ENCODE peak calls at places on chromosomes 2 and 18, in five cellular contexts. Q is kidney epithelial cell, S is suprapubic skin, Y is HCT116, C is bronchial epithelial cell. Z is an unnamed sample.

GRCh38 chr2:73852020-73852419 is 23.3 kb downstream of the STAMBP start:
- DNase-seq in Q (no peak), S (no peak), Y (peak; percentile 31), C (peak; percentile 96), Z (no peak)

GRCh38 chr2:171487803-171488259 is 34.4 kb upstream of the CYBRD1 start:
- DNase-seq in Q (no peak), S (no peak), Y (no peak), C (no peak), Z (no peak)

GRCh38 chr2:74525717-74526648 is at the start of gene DQX1:
- DNase-seq in Q (no peak), S (no peak), Y (no peak), C (peak; percentile 100), Z (no peak)

GRCh38 chr18:46152808-46153617 is 48.8 kb downstream of the HAUS1 start:
- DNase-seq in Q (no peak), S (peak; percentile 26), Y (no peak), C (peak; percentile 86), Z (peak; percentile 48)

GRCh38 chr2:180730976-180731375 is 249.4 kb upstream of the UBE2E3 start:
- DNase-seq in Q (no peak), S (no peak), Y (no peak), C (peak; percentile 92), Z (peak; percentile 62)

GRCh38 chr18:59145055-59145454 is 5.4 kb downstream of the SEC11C start:
- DNase-seq in Q (no peak), S (no peak), Y (no peak), C (no peak), Z (no peak)

GRCh38 chr2:177921726-177922125 is 150.9 kb downstream of the PDE11A start:
- DNase-seq in Q (no peak), S (no peak), Y (no peak), C (no peak), Z (no peak)

GRCh38 chr2:21395366-21395765 is 271.6 kb downstream of the TDRD15 start:
- DNase-seq in Q (no peak), S (no peak), Y (no peak), C (no peak), Z (no peak)

GRCh38 chr2:200382883-200383282 is 76.4 kb downstream of the SPATS2L start:
- DNase-seq in Q (no peak), S (no peak), Y (no peak), C (no peak), Z (no peak)

GRCh38 chr2:85791704-85792565 is 38.1 kb downstream of the ATOH8 start:
- DNase-seq in Q (no peak), S (peak; percentile 64), Y (no peak), C (no peak), Z (no peak)

GRCh38 chr18:46424898-46425297 is 232.1 kb downstream of the LOXHD1 start:
- DNase-seq in Q (no peak), S (no peak), Y (no peak), C (no peak), Z (no peak)

GRCh38 chr2:148680462-148680861 is 35.9 kb downstream of the EPC2 start:
- DNase-seq in Q (no peak), S (no peak), Y (no peak), C (peak; percentile 29), Z (no peak)

GRCh38 chr2:179393481-179393880 is 128.8 kb upstream of the SESTD1 start:
- DNase-seq in Q (no peak), S (no peak), Y (no peak), C (no peak), Z (no peak)

GRCh38 chr2:202870431-202871160 is 970 bp downstream of the ICA1L start:
- DNase-seq in Q (peak; percentile 34), S (peak; percentile 66), Y (peak; percentile 78), C (peak; percentile 73), Z (peak; percentile 65)

GRCh38 chr2:236862961-236863728 is 222.5 kb upstream of the COPS8 start:
- DNase-seq in Q (peak; percentile 83), S (no peak), Y (no peak), C (peak; percentile 92), Z (no peak)

GRCh38 chr2:158879229-158879903 is 84.2 kb downstream of the DAPL1 start:
- DNase-seq in Q (no peak), S (no peak), Y (no peak), C (no peak), Z (no peak)

GRCh38 chr2:239983004-239983778 is 42.0 kb downstream of the NDUFA10 start:
- DNase-seq in Q (no peak), S (no peak), Y (no peak), C (no peak), Z (no peak)

GRCh38 chr2:181025004-181025403 is 44.6 kb downstream of the UBE2E3 start:
- DNase-seq in Q (no peak), S (no peak), Y (no peak), C (no peak), Z (peak; percentile 30)

GRCh38 chr18:47983055-47983454 is 52.6 kb upstream of the SMAD2 start:
- DNase-seq in Q (no peak), S (no peak), Y (no peak), C (no peak), Z (no peak)

GRCh38 chr18:23981369-23981768 is 33.2 kb upstream of the TTC39C start:
- DNase-seq in Q (no peak), S (no peak), Y (no peak), C (no peak), Z (peak; percentile 28)

GRCh38 chr18:6731197-6731596 is 1.7 kb downstream of the ARHGAP28 start:
- DNase-seq in Q (no peak), S (no peak), Y (no peak), C (peak; percentile 71), Z (peak; percentile 65)

GRCh38 chr2:67322361-67323001 is 74.7 kb upstream of the ETAA1 start:
- DNase-seq in Q (peak; percentile 35), S (no peak), Y (peak; percentile 47), C (peak; percentile 79), Z (peak; percentile 52)

GRCh38 chr18:49851624-49852023 is 38.3 kb upstream of the ACAA2 start:
- DNase-seq in Q (no peak), S (no peak), Y (no peak), C (no peak), Z (no peak)

GRCh38 chr2:211931314-211931713 is 607.3 kb downstream of the ERBB4 start:
- DNase-seq in Q (no peak), S (no peak), Y (no peak), C (peak; percentile 85), Z (no peak)

GRCh38 chr2:151051584-151052220 is 210.0 kb downstream of the RBM43 start:
- DNase-seq in Q (no peak), S (no peak), Y (peak; percentile 41), C (peak; percentile 69), Z (peak; percentile 39)

GRCh38 chr2:25132296-25132630 is 36.1 kb downstream of the POMC start:
- DNase-seq in Q (no peak), S (no peak), Y (no peak), C (no peak), Z (peak; percentile 23)

GRCh38 chr2:191218292-191218898 is 26.8 kb upstream of the MYO1B start:
- DNase-seq in Q (no peak), S (no peak), Y (peak; percentile 67), C (peak; percentile 84), Z (peak; percentile 89)

GRCh38 chr18:61851940-61852451 is 40.8 kb downstream of the RNF152 start:
- DNase-seq in Q (no peak), S (no peak), Y (no peak), C (no peak), Z (no peak)

GRCh38 chr18:3623769-3624545 is 174.0 kb downstream of the TGIF1 start:
- DNase-seq in Q (peak; percentile 97), S (peak; percentile 91), Y (peak; percentile 96), C (peak; percentile 96), Z (peak; percentile 97)

GRCh38 chr2:110772383-110772755 is 40.0 kb downstream of the ACOXL start:
- DNase-seq in Q (no peak), S (no peak), Y (no peak), C (no peak), Z (no peak)
- H3K27me3 ChIP-seq in Q (peaks cover 10% of the 10 kb centered on the region), S (peaks cover 12% of the 10 kb centered on the region), Y (no peaks in the 10 kb centered on the region), C (peaks cover 3% of the 10 kb centered on the region), Z (no peaks in the 10 kb centered on the region)

DNA sequence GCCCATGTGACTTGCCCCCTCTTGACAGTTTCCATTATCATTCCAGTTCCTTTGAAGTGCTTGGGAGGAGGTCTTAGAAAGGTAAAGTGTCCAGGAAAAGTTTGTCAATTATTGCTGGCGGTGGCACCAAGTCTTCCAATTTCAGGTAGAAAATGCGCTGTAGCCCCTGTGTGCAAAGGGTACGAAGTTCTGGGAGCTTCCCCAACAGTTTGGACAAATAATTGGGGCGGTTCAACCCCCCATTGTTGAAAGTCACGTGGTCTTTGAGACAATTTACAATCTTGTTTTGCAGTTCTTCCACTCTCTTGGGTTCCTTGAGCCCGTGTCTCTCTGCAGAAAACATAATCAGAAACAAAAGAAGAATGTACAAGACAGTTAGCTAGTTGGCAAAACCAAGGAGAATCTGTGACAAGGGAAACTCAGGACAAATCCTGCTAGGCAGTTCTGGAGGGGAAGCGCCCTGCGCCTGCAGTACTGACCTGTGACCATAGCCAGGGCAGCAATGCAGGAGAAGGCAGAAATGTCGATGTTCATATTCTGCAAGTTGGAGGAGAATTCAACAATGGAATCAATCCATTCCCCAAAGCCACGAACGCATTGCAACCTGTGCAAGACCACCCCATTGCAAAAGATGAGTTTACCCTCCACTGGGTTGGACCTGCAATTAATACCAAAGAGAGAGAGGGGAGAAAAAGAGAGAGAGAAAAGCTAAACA is 6.7 kb downstream of the NR4A2 start:
- DNase-seq in Q (no peak), S (no peak), Y (no peak), C (no peak), Z (no peak)
- H3K27me3 ChIP-seq in Q (peaks cover 89% of the 10 kb centered on the region), S (peaks cover 19% of the 10 kb centered on the region), Y (no peaks in the 10 kb centered on the region), C (peaks cover 2% of the 10 kb centered on the region), Z (peaks cover 100% of the 10 kb centered on the region)

GRCh38 chr18:34400837-34401236 is 176.1 kb upstream of the NOL4 start:
- DNase-seq in Q (no peak), S (no peak), Y (no peak), C (no peak), Z (no peak)

GRCh38 chr18:34399892-34400291 is 175.2 kb upstream of the NOL4 start:
- DNase-seq in Q (no peak), S (no peak), Y (no peak), C (no peak), Z (no peak)

GRCh38 chr18:34401775-34402174 is 177.1 kb upstream of the NOL4 start:
- DNase-seq in Q (no peak), S (no peak), Y (no peak), C (no peak), Z (no peak)

GRCh38 chr18:34397286-34397896 is 172.7 kb upstream of the NOL4 start:
- DNase-seq in Q (no peak), S (no peak), Y (no peak), C (no peak), Z (no peak)
- H3K27me3 ChIP-seq in Q (no peaks in the 10 kb centered on the region), S (no peaks in the 10 kb centered on the region), Y (no peaks in the 10 kb centered on the region), C (no peaks in the 10 kb centered on the region), Z (no peaks in the 10 kb centered on the region)

DNA sequence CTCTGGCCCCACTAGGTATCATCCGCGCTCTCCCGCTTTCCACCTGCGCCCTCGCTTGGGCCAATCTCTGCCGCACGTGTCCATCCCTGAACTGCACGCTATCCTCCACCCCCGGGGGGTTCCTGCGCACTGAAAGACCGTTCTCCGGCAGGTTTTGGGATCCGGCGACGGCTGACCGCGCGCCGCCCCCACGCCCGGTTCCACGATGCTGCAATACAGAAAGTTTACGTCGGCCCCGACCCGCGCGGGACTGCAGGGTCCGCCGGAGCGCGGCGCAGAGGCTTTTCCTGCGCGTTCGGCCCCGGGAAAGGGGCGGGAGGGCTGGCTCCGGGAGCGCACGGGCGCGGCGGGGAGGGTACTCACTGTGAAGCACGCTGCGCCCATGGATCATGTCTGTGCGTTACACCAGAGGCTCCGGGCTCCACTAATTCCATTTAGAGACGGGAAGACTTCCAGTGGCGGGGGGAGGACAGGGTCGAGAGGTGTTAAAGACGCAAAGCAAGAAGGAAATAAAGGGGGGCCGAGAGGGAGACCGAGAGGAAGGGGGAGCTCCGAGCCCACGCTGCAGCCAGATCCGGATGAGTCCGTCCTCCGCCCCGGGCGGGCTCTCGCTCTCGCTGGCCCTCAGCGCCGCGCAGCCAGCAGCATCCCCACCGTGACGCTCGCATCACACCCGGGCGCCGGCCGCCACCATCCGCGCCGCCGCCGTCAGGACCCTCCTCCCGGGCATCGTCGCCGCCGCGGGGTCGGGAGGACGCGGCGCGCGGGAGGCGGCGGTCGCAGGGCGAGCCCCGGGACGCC is 686 bp downstream of the NETO1 start:
- DNase-seq in Q (no peak), S (no peak), Y (no peak), C (no peak), Z (no peak)
- H3K27me3 ChIP-seq in Q (no peaks in the 10 kb centered on the region), S (peaks cover 43% of the 10 kb centered on the region), Y (no peaks in the 10 kb centered on the region), C (peaks cover 14% of the 10 kb centered on the region), Z (peaks cover 50% of the 10 kb centered on the region)

Z was measured in cardiac muscle cell.